ENCODE peak calls at places on chromosome 18, in nine cellular contexts. H, A, N, T, E, K, G, I and S are unnamed samples.

GRCh38 chr18:59461171-59461570 is 102.1 kb upstream of the LMAN1 start:
- DNase-seq in H (no peak), K (no peak), I (no peak), E (no peak), T (no peak), G (no peak), A (no peak), N (no peak), S (no peak)

GRCh38 chr18:59303006-59303405 is 15.4 kb downstream of the CPLX4 start:
- DNase-seq in T (no peak), K (no peak), H (no peak), A (no peak), G (no peak), N (no peak), E (no peak), I (no peak), S (no peak)

GRCh38 chr18:27075828-27076227 is 109.3 kb downstream of the CHST9 start:
- DNase-seq in A (no peak), H (no peak), G (no peak), T (no peak), K (no peak), I (no peak), E (no peak), N (no peak), S (no peak)

GRCh38 chr18:22607284-22607635 is 189.5 kb upstream of the CTAGE1 start:
- DNase-seq in A (no peak), E (no peak), G (no peak), N (no peak), I (no peak), T (no peak), K (peak), H (no peak), S (no peak)

GRCh38 chr18:70280007-70280925 is 8.6 kb upstream of the SOCS6 start:
- DNase-seq in I (no peak), A (no peak), H (no peak), G (peak), K (no peak), E (no peak), T (peak), N (no peak), S (no peak)

GRCh38 chr18:22427797-22428549 is 10.3 kb upstream of the CTAGE1 start:
- DNase-seq in I (no peak), G (no peak), A (no peak), N (no peak), K (no peak), E (no peak), H (no peak), T (no peak), S (no peak)

GRCh38 chr18:63677490-63678225 is 16.0 kb upstream of the SERPINB3 start:
- DNase-seq in H (peak), G (peak), I (no peak), K (no peak), E (no peak), A (no peak), T (no peak), N (no peak), S (no peak)

GRCh38 chr18:35513181-35513932 is 15.6 kb upstream of the INO80C start:
- DNase-seq in I (no peak), G (peak), T (peak), K (peak), E (peak), N (no peak), H (no peak), A (peak), S (no peak)

GRCh38 chr18:23495723-23496440 is 7.4 kb upstream of the RMC1 start:
- DNase-seq in T (no peak), G (no peak), E (no peak), I (no peak), A (peak), K (no peak), N (no peak), H (no peak), S (no peak)

GRCh38 chr18:9380571-9381390 is 46.2 kb downstream of the TWSG1 start:
- DNase-seq in T (no peak), H (no peak), N (no peak), E (no peak), K (peak), I (no peak), A (no peak), G (peak), S (no peak)

GRCh38 chr18:69588301-69588700 is 187.6 kb downstream of the DOK6 start:
- DNase-seq in H (no peak), K (peak), A (no peak), T (no peak), N (no peak), E (no peak), I (no peak), G (peak), S (no peak)

GRCh38 chr18:23307567-23308295 is 145.4 kb upstream of the RIOK3 start:
- DNase-seq in G (peak), I (peak), K (peak), T (peak), E (no peak), H (peak), N (no peak), A (no peak), S (peak)

GRCh38 chr18:10973579-10974260 is 175.6 kb downstream of the PIEZO2 start:
- DNase-seq in K (no peak), N (no peak), I (no peak), A (no peak), T (no peak), H (no peak), G (peak), E (no peak), S (peak)

GRCh38 chr18:35088931-35089330 is 47.7 kb downstream of the MAPRE2 start:
- DNase-seq in H (no peak), T (no peak), E (no peak), I (no peak), N (no peak), G (no peak), K (peak), A (no peak), S (no peak)

GRCh38 chr18:31156831-31157763 is 5.6 kb downstream of the DSC1 start:
- DNase-seq in T (no peak), I (no peak), N (no peak), A (no peak), G (peak), K (no peak), H (no peak), E (no peak), S (no peak)

GRCh38 chr18:51135795-51136194 is 61.7 kb downstream of the MEX3C start:
- DNase-seq in K (no peak), A (no peak), N (no peak), I (no peak), E (no peak), G (no peak), T (peak), H (peak), S (peak)

GRCh38 chr18:65352183-65352582 is 398.6 kb upstream of the CDH7 start:
- DNase-seq in A (no peak), I (no peak), E (no peak), H (no peak), T (no peak), G (no peak), N (no peak), K (no peak), S (no peak)

GRCh38 chr18:79405781-79406575 is 10.2 kb downstream of the NFATC1 start:
- DNase-seq in I (peak), K (no peak), N (no peak), T (no peak), E (peak), G (no peak), A (peak), H (peak), S (peak)

GRCh38 chr18:52340466-52341378 is 725 bp downstream of the DCC start:
- DNase-seq in K (no peak), G (no peak), N (no peak), E (no peak), A (no peak), I (no peak), H (no peak), T (no peak), S (no peak)

GRCh38 chr18:52343731-52344340 is 3.8 kb downstream of the DCC start:
- DNase-seq in K (no peak), T (no peak), N (no peak), I (no peak), G (no peak), H (no peak), E (no peak), A (no peak), S (no peak)

GRCh38 chr18:52345428-52345827 is 5.4 kb downstream of the DCC start:
- DNase-seq in I (no peak), N (no peak), K (no peak), T (no peak), E (no peak), G (no peak), H (no peak), A (no peak), S (peak)

GRCh38 chr18:52341617-52342381 is 1.8 kb downstream of the DCC start:
- DNase-seq in I (no peak), N (no peak), T (no peak), A (no peak), G (peak), H (no peak), K (no peak), E (no peak), S (no peak)

DNA sequence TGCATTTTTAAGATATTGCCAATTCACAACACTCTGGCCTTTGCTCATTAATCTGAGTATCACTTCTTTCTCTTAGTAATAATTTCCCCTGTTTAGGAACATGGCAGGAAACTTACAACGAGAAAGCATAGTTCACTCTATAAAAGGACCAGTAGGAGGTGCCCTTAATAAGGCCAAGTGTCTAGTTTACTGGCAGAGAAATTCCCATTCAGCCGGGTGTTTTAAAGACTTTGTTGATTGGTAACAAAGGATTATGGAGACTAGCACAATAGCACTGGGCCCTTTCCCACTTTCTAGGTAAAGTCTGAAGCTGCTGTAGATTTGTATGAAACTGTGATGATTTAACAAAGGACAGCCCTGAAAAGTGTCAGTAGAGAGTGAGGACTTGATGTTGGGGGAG is 3.1 kb downstream of the DCC start:
- DNase-seq in K (no peak), E (no peak), I (no peak), T (no peak), H (no peak), A (no peak), N (no peak), G (no peak), S (peak)
- TF ChIP-seq CTCF in K (peak), E (peak), I (no peak), T (no peak), H (no peak), A (no peak), N (no peak), G (no peak), S (peak)

GRCh38 chr18:6366776-6367175 is 47.9 kb downstream of the L3MBTL4 start:
- DNase-seq in A (no peak), T (no peak), N (no peak), E (no peak), K (no peak), G (no peak), I (no peak), H (no peak), S (no peak)

GRCh38 chr18:6363216-6363615 is 51.5 kb downstream of the L3MBTL4 start:
- DNase-seq in I (no peak), N (no peak), T (no peak), K (no peak), A (no peak), G (no peak), H (no peak), E (no peak), S (peak)

GRCh38 chr18:6367208-6367607 is 47.5 kb downstream of the L3MBTL4 start:
- DNase-seq in K (no peak), N (no peak), A (no peak), I (no peak), E (no peak), H (no peak), G (no peak), T (no peak), S (no peak)

GRCh38 chr18:6365385-6365784 is 49.3 kb downstream of the L3MBTL4 start:
- DNase-seq in I (no peak), H (no peak), T (no peak), E (no peak), K (no peak), N (no peak), A (no peak), G (no peak), S (no peak)

DNA sequence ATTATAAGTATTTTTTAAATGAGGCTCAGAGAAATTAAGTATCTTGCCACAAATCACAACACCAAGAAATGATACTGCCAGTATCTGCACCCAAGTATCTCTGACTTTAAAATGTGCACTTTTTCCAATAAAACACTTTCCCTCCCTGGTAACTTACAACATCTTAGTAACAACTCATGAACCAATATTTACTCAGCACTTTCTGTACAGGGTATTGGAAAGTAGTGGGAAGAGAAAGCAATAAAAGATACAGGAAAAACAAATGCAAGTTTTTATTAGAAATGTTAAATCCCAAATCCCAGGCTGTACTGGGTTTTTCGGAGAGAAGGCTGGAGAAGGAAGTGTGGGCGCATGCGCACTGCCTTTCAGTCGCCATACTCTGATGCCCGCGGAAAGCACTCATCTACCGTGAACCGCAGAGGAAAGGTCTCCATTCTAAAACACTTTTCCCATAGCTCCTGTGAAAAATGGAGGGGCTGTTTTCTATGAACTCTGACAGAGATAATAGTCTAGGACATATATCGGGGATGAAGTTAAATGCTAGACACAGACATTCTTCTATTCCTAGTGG is 52.1 kb downstream of the L3MBTL4 start:
- DNase-seq in G (no peak), I (no peak), E (no peak), N (no peak), A (no peak), H (no peak), K (no peak), T (no peak), S (no peak)
- H3K4me3 ChIP-seq in G (no peak), I (no peak), E (no peak), N (no peak), A (no peak), H (no peak), K (no peak), T (no peak), S (peak)

DNA sequence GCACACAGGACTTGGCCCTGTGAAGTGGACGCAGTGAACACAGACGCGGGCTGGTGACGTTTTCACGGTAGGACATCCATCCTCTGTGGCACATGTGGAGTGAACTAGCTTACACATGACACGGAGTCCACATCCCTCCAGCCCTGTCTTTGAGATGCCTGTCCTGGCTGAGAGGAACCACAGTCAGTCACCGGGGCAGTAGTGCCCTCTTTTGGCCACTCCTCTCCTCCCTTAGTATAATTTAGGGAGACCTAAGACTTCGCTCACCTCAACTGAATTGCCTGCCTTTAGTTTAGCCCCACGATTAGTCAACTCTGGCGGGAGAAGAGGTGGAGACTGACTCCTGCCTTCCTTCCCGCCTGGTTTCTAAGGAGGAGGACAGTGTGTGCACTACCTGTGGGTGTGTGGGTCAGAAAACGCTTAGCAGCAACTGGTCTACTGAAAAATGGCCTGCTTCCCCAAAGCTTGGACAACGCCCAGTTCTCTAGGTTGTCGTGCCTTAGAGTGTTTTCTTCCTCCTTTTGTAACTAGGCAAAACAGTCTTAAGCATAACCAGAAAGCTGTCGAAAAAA is 70.6 kb downstream of the MBP start:
- DNase-seq in N (no peak), G (peak), I (peak), E (no peak), A (no peak), K (peak), H (peak), T (no peak), S (peak)
- TF ChIP-seq CTCF in N (no peak), G (no peak), I (no peak), E (peak), A (no peak), K (peak), H (peak), T (no peak), S (peak)

DNA sequence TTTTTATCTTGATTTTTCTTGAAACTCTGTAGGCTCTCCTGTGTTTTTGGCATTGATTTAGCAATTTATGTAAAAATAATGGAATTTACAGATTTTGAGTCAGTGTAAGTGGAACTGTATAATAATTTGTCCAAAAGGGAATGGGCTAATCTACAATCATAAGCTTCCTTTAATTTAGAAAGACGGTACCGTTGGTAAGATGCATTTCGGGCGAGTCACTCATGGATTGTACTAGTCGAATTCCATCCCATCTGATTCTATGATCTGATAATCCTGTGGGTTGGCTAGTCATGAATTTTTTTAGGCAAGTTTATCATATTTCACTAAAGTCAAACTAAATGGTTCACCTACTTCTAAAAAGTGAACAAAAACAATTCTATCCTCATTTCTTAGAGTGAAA is 133.4 kb downstream of the ZNF407 start:
- DNase-seq in K (peak), A (no peak), I (no peak), N (no peak), E (no peak), T (no peak), G (peak), H (no peak), S (no peak)
- H3K4me3 ChIP-seq in K (no peak), A (no peak), I (no peak), N (no peak), E (no peak), T (no peak), G (no peak), H (no peak), S (no peak)

GRCh38 chr18:39167990-39168389 is 1602.4 kb upstream of the CELF4 start:
- DNase-seq in E (no peak), I (no peak), A (no peak), H (no peak), T (no peak), K (no peak), G (no peak), N (no peak), S (no peak)

GRCh38 chr18:39168723-39169122 is 1603.1 kb upstream of the CELF4 start:
- DNase-seq in T (no peak), E (no peak), K (no peak), I (no peak), N (no peak), G (no peak), A (no peak), H (no peak), S (no peak)

GRCh38 chr18:39178171-39178570 is 1612.6 kb upstream of the CELF4 start:
- DNase-seq in K (no peak), E (no peak), G (no peak), T (no peak), I (no peak), N (no peak), H (no peak), A (no peak), S (no peak)

DNA sequence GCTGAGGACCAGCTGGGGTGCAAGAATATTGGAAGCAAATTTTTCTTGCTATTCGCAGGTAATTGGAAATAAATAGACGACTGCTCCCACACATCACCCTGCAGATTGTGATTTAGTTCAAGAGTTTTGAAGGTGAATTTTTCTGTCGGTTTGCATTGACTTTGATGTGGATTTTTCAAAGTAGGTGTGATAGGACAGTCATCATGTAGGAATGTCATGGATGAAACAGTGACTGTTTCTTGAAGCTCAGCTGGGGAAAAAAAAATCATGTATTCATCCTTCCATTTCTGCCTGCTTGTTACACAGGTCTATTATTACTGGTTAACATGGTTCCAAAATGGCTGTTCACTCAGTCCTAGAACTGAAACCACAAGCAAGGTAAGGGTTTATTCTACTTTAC is 1607.4 kb upstream of the CELF4 start:
- DNase-seq in K (no peak), T (peak), H (no peak), E (no peak), G (no peak), I (no peak), N (no peak), A (no peak), S (no peak)
- TF ChIP-seq CTCF in K (no peak), T (no peak), H (no peak), E (no peak), G (no peak), I (no peak), N (no peak), A (no peak), S (no peak)